ENCODE peak calls at places on chromosomes 11 and 22, in ten cellular contexts. One of them, this sample, is unnamed.

GRCh38 chr11:66823700-66824099 is 19.5 kb upstream of the RCE1 start:
- DNase-seq in IMR-90: no peak
- DNase-seq in heart right ventricle: no peak
- DNase-seq in neural progenitor cell: no peak
- DNase-seq in cardiac muscle cell: no peak
- DNase-seq in stomach: no peak
- DNase-seq in MM.1S: no peak
- DNase-seq in GM23338: no peak
- DNase-seq in lung: no peak
- DNase-seq in naive thymus-derived CD4-positive, alpha-beta T cell: no peak
- DNase-seq in this sample: no peak

GRCh38 chr11:72838691-72839305 is 24.6 kb downstream of the ATG16L2 start:
- DNase-seq in IMR-90: peak; percentile 33
- DNase-seq in stomach: no peak
- DNase-seq in MM.1S: no peak
- DNase-seq in naive thymus-derived CD4-positive, alpha-beta T cell: no peak
- DNase-seq in neural progenitor cell: no peak
- DNase-seq in cardiac muscle cell: no peak
- DNase-seq in heart right ventricle: no peak
- DNase-seq in lung: no peak
- DNase-seq in GM23338: no peak
- DNase-seq in this sample: no peak

GRCh38 chr11:109641549-109641948 is 219.6 kb downstream of the C11orf87 start:
- DNase-seq in naive thymus-derived CD4-positive, alpha-beta T cell: no peak
- DNase-seq in IMR-90: peak; percentile 38
- DNase-seq in neural progenitor cell: peak; percentile 77
- DNase-seq in lung: no peak
- DNase-seq in cardiac muscle cell: peak; percentile 62
- DNase-seq in MM.1S: peak; percentile 12
- DNase-seq in stomach: no peak
- DNase-seq in GM23338: peak; percentile 78
- DNase-seq in heart right ventricle: no peak
- DNase-seq in this sample: peak; percentile 74

GRCh38 chr11:110463153-110463552 is 33.4 kb downstream of the FDX1 start:
- DNase-seq in neural progenitor cell: peak; percentile 69
- DNase-seq in cardiac muscle cell: peak; percentile 82
- DNase-seq in heart right ventricle: peak; percentile 38
- DNase-seq in naive thymus-derived CD4-positive, alpha-beta T cell: no peak
- DNase-seq in MM.1S: no peak
- DNase-seq in GM23338: peak; percentile 71
- DNase-seq in stomach: peak; percentile 49
- DNase-seq in IMR-90: peak; percentile 66
- DNase-seq in lung: peak; percentile 35
- DNase-seq in this sample: peak; percentile 80

GRCh38 chr11:21931436-21932101 is 261.3 kb upstream of the ANO5 start:
- DNase-seq in heart right ventricle: no peak
- DNase-seq in IMR-90: no peak
- DNase-seq in neural progenitor cell: no peak
- DNase-seq in lung: no peak
- DNase-seq in GM23338: no peak
- DNase-seq in naive thymus-derived CD4-positive, alpha-beta T cell: no peak
- DNase-seq in MM.1S: no peak
- DNase-seq in cardiac muscle cell: no peak
- DNase-seq in stomach: no peak
- DNase-seq in this sample: no peak

GRCh38 chr11:124415356-124415923 is 9.2 kb downstream of the OR8B4 start:
- DNase-seq in cardiac muscle cell: peak; percentile 74
- DNase-seq in naive thymus-derived CD4-positive, alpha-beta T cell: no peak
- DNase-seq in IMR-90: peak; percentile 69
- DNase-seq in heart right ventricle: no peak
- DNase-seq in neural progenitor cell: peak; percentile 72
- DNase-seq in GM23338: peak; percentile 65
- DNase-seq in stomach: no peak
- DNase-seq in lung: no peak
- DNase-seq in MM.1S: peak; percentile 55
- DNase-seq in this sample: peak; percentile 45

GRCh38 chr22:44620129-44620840 is 81.7 kb upstream of the PRR5 start:
- DNase-seq in cardiac muscle cell: peak; percentile 82
- DNase-seq in MM.1S: no peak
- DNase-seq in IMR-90: peak; percentile 50
- DNase-seq in lung: peak; percentile 51
- DNase-seq in stomach: peak; percentile 55
- DNase-seq in neural progenitor cell: peak; percentile 97
- DNase-seq in naive thymus-derived CD4-positive, alpha-beta T cell: peak; percentile 68
- DNase-seq in GM23338: peak; percentile 97
- DNase-seq in heart right ventricle: peak; percentile 73
- DNase-seq in this sample: no peak

GRCh38 chr11:35292290-35292689 is 127.1 kb downstream of the SLC1A2 start:
- DNase-seq in MM.1S: no peak
- DNase-seq in GM23338: peak; percentile 12
- DNase-seq in neural progenitor cell: peak; percentile 24
- DNase-seq in stomach: no peak
- DNase-seq in IMR-90: no peak
- DNase-seq in naive thymus-derived CD4-positive, alpha-beta T cell: no peak
- DNase-seq in cardiac muscle cell: no peak
- DNase-seq in heart right ventricle: no peak
- DNase-seq in lung: no peak
- DNase-seq in this sample: no peak

GRCh38 chr11:86360775-86361395 is 13.8 kb upstream of the CCDC81 start:
- DNase-seq in cardiac muscle cell: peak; percentile 67
- DNase-seq in naive thymus-derived CD4-positive, alpha-beta T cell: no peak
- DNase-seq in neural progenitor cell: peak; percentile 48
- DNase-seq in lung: no peak
- DNase-seq in MM.1S: no peak
- DNase-seq in GM23338: peak; percentile 70
- DNase-seq in IMR-90: peak; percentile 73
- DNase-seq in heart right ventricle: no peak
- DNase-seq in stomach: no peak
- DNase-seq in this sample: no peak

GRCh38 chr11:61815790-61816735 is 740 bp downstream of the FADS1 start:
- DNase-seq in lung: peak; percentile 70
- DNase-seq in neural progenitor cell: peak; percentile 84
- DNase-seq in MM.1S: peak; percentile 64
- DNase-seq in stomach: peak; percentile 47
- DNase-seq in naive thymus-derived CD4-positive, alpha-beta T cell: peak; percentile 67
- DNase-seq in cardiac muscle cell: peak; percentile 85
- DNase-seq in IMR-90: peak; percentile 60
- DNase-seq in heart right ventricle: peak; percentile 73
- DNase-seq in GM23338: peak; percentile 88
- DNase-seq in this sample: peak; percentile 77

GRCh38 chr11:35781342-35782171 is 119.0 kb downstream of the TRIM44 start:
- DNase-seq in neural progenitor cell: peak; percentile 24
- DNase-seq in lung: no peak
- DNase-seq in stomach: no peak
- DNase-seq in cardiac muscle cell: peak; percentile 52
- DNase-seq in GM23338: no peak
- DNase-seq in IMR-90: peak; percentile 89
- DNase-seq in MM.1S: no peak
- DNase-seq in naive thymus-derived CD4-positive, alpha-beta T cell: no peak
- DNase-seq in heart right ventricle: no peak
- DNase-seq in this sample: no peak

GRCh38 chr11:70381872-70382842 is 16.2 kb upstream of the CTTN start:
- DNase-seq in naive thymus-derived CD4-positive, alpha-beta T cell: no peak
- DNase-seq in neural progenitor cell: no peak
- DNase-seq in lung: no peak
- DNase-seq in IMR-90: peak; percentile 95
- DNase-seq in stomach: no peak
- DNase-seq in cardiac muscle cell: peak; percentile 21
- DNase-seq in heart right ventricle: no peak
- DNase-seq in MM.1S: no peak
- DNase-seq in GM23338: peak; percentile 49
- DNase-seq in this sample: no peak

GRCh38 chr22:29167032-29167911 is 38.4 kb upstream of the EMID1 start:
- DNase-seq in MM.1S: peak; percentile 85
- DNase-seq in naive thymus-derived CD4-positive, alpha-beta T cell: peak; percentile 70
- DNase-seq in heart right ventricle: no peak
- DNase-seq in IMR-90: no peak
- DNase-seq in lung: no peak
- DNase-seq in GM23338: no peak
- DNase-seq in neural progenitor cell: no peak
- DNase-seq in cardiac muscle cell: no peak
- DNase-seq in stomach: no peak
- DNase-seq in this sample: peak; percentile 96

GRCh38 chr11:8832571-8833260 is 78.3 kb upstream of the AKIP1 start:
- DNase-seq in naive thymus-derived CD4-positive, alpha-beta T cell: no peak
- DNase-seq in GM23338: peak; percentile 34
- DNase-seq in cardiac muscle cell: peak; percentile 70
- DNase-seq in lung: peak; percentile 69
- DNase-seq in heart right ventricle: no peak
- DNase-seq in stomach: peak; percentile 35
- DNase-seq in MM.1S: peak; percentile 38
- DNase-seq in neural progenitor cell: no peak
- DNase-seq in IMR-90: peak; percentile 83
- DNase-seq in this sample: no peak

GRCh38 chr22:48141301-48141700 is 1378.9 kb downstream of the TBC1D22A start:
- DNase-seq in neural progenitor cell: no peak
- DNase-seq in GM23338: no peak
- DNase-seq in IMR-90: no peak
- DNase-seq in cardiac muscle cell: no peak
- DNase-seq in MM.1S: no peak
- DNase-seq in naive thymus-derived CD4-positive, alpha-beta T cell: no peak
- DNase-seq in lung: no peak
- DNase-seq in heart right ventricle: no peak
- DNase-seq in stomach: no peak
- DNase-seq in this sample: no peak

GRCh38 chr11:67053896-67054850 is 2.5 kb upstream of the RHOD start:
- DNase-seq in MM.1S: peak; percentile 43
- DNase-seq in IMR-90: peak; percentile 91
- DNase-seq in GM23338: peak; percentile 90
- DNase-seq in lung: peak; percentile 51
- DNase-seq in heart right ventricle: peak; percentile 47
- DNase-seq in naive thymus-derived CD4-positive, alpha-beta T cell: peak; percentile 35
- DNase-seq in cardiac muscle cell: peak; percentile 79
- DNase-seq in neural progenitor cell: peak; percentile 79
- DNase-seq in stomach: peak; percentile 63
- DNase-seq in this sample: peak; percentile 82

GRCh38 chr11:15523576-15523975 is 408.9 kb downstream of the INSC start:
- DNase-seq in IMR-90: no peak
- DNase-seq in GM23338: no peak
- DNase-seq in naive thymus-derived CD4-positive, alpha-beta T cell: no peak
- DNase-seq in MM.1S: no peak
- DNase-seq in neural progenitor cell: no peak
- DNase-seq in lung: no peak
- DNase-seq in stomach: no peak
- DNase-seq in cardiac muscle cell: no peak
- DNase-seq in heart right ventricle: no peak
- DNase-seq in this sample: no peak

GRCh38 chr11:72812604-72812967 is 1.6 kb upstream of the ATG16L2 start:
- DNase-seq in heart right ventricle: no peak
- DNase-seq in IMR-90: no peak
- DNase-seq in lung: no peak
- DNase-seq in neural progenitor cell: no peak
- DNase-seq in GM23338: no peak
- DNase-seq in cardiac muscle cell: no peak
- DNase-seq in naive thymus-derived CD4-positive, alpha-beta T cell: no peak
- DNase-seq in stomach: no peak
- DNase-seq in MM.1S: no peak
- DNase-seq in this sample: no peak

GRCh38 chr22:30333707-30334087 is 7.0 kb upstream of the TBC1D10A start:
- DNase-seq in naive thymus-derived CD4-positive, alpha-beta T cell: no peak
- DNase-seq in GM23338: no peak
- DNase-seq in heart right ventricle: no peak
- DNase-seq in IMR-90: no peak
- DNase-seq in lung: no peak
- DNase-seq in stomach: no peak
- DNase-seq in neural progenitor cell: no peak
- DNase-seq in cardiac muscle cell: no peak
- DNase-seq in MM.1S: no peak
- DNase-seq in this sample: no peak

DNA sequence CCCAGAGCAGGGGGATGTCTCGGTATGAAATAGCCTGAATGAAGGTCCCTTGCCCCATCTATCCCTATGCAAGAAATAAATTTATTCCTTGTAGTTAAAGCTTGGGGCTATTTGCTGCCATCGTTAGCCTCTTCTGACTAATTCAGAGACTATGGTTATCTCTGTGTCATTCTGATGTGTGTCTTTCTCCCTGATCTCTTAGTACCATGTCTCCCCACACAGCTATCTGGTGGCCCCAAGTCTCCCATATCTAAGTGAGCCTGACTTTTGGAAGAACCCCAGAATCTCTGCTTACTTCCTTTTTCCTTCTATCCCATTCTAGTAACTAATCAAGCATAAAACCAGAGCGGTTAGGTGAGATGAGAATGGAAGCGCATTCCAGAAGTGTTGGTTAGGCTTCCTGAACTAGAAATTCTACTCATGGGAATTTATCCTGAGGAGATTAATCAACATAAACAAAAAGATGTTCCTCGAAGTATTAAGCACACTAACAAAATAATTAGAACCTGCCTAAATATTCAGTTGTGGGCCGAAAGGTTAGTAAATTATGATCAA is 71.4 kb upstream of the BMAL1 start:
- DNase-seq in stomach: no peak
- DNase-seq in neural progenitor cell: no peak
- DNase-seq in naive thymus-derived CD4-positive, alpha-beta T cell: no peak
- DNase-seq in IMR-90: no peak
- DNase-seq in MM.1S: no peak
- DNase-seq in lung: no peak
- DNase-seq in cardiac muscle cell: no peak
- DNase-seq in GM23338: no peak
- DNase-seq in heart right ventricle: no peak
- DNase-seq in this sample: no peak
- H3K27ac ChIP-seq in stomach: no peak overlapping the region
- H3K27ac ChIP-seq in neural progenitor cell: no peak overlapping the region
- H3K27ac ChIP-seq in naive thymus-derived CD4-positive, alpha-beta T cell: no peak overlapping the region
- H3K27ac ChIP-seq in IMR-90: no peak overlapping the region
- H3K27ac ChIP-seq in MM.1S: no peak overlapping the region
- H3K27ac ChIP-seq in lung: no peak overlapping the region
- H3K27ac ChIP-seq in cardiac muscle cell: no peak overlapping the region
- H3K27ac ChIP-seq in GM23338: no peak overlapping the region
- H3K27ac ChIP-seq in heart right ventricle: no peak overlapping the region
- H3K27ac ChIP-seq in this sample: no peak overlapping the region

GRCh38 chr11:57974132-57974531 is 49.5 kb upstream of the OR9Q1 start:
- DNase-seq in neural progenitor cell: no peak
- DNase-seq in lung: no peak
- DNase-seq in heart right ventricle: no peak
- DNase-seq in GM23338: no peak
- DNase-seq in IMR-90: no peak
- DNase-seq in stomach: no peak
- DNase-seq in MM.1S: no peak
- DNase-seq in cardiac muscle cell: no peak
- DNase-seq in naive thymus-derived CD4-positive, alpha-beta T cell: no peak
- DNase-seq in this sample: no peak
- H3K27ac ChIP-seq in neural progenitor cell: no peak overlapping the region
- H3K27ac ChIP-seq in lung: no peak overlapping the region
- H3K27ac ChIP-seq in heart right ventricle: no peak overlapping the region
- H3K27ac ChIP-seq in GM23338: no peak overlapping the region
- H3K27ac ChIP-seq in IMR-90: no peak overlapping the region
- H3K27ac ChIP-seq in stomach: no peak overlapping the region
- H3K27ac ChIP-seq in MM.1S: no peak overlapping the region
- H3K27ac ChIP-seq in cardiac muscle cell: no peak overlapping the region
- H3K27ac ChIP-seq in naive thymus-derived CD4-positive, alpha-beta T cell: no peak overlapping the region
- H3K27ac ChIP-seq in this sample: no peak overlapping the region

GRCh38 chr11:75585271-75585670 is 23.2 kb downstream of the SERPINH1 start:
- DNase-seq in cardiac muscle cell: no peak
- DNase-seq in heart right ventricle: no peak
- DNase-seq in stomach: no peak
- DNase-seq in naive thymus-derived CD4-positive, alpha-beta T cell: no peak
- DNase-seq in IMR-90: no peak
- DNase-seq in MM.1S: no peak
- DNase-seq in GM23338: no peak
- DNase-seq in lung: no peak
- DNase-seq in neural progenitor cell: no peak
- DNase-seq in this sample: no peak
- H3K27ac ChIP-seq in cardiac muscle cell: peak overlapping the region; percentile 83
- H3K27ac ChIP-seq in heart right ventricle: peak overlapping the region; percentile 98
- H3K27ac ChIP-seq in stomach: no peak overlapping the region
- H3K27ac ChIP-seq in naive thymus-derived CD4-positive, alpha-beta T cell: no peak overlapping the region
- H3K27ac ChIP-seq in IMR-90: no peak overlapping the region
- H3K27ac ChIP-seq in MM.1S: no peak overlapping the region
- H3K27ac ChIP-seq in GM23338: no peak overlapping the region
- H3K27ac ChIP-seq in lung: peak overlapping the region; percentile 21
- H3K27ac ChIP-seq in neural progenitor cell: no peak overlapping the region
- H3K27ac ChIP-seq in this sample: no peak overlapping the region

GRCh38 chr11:121435796-121436511 is 16.2 kb upstream of the SORL1 start:
- DNase-seq in naive thymus-derived CD4-positive, alpha-beta T cell: no peak
- DNase-seq in neural progenitor cell: peak; percentile 70
- DNase-seq in stomach: no peak
- DNase-seq in IMR-90: no peak
- DNase-seq in heart right ventricle: no peak
- DNase-seq in lung: no peak
- DNase-seq in cardiac muscle cell: no peak
- DNase-seq in MM.1S: no peak
- DNase-seq in GM23338: no peak
- DNase-seq in this sample: peak; percentile 65
- H3K27ac ChIP-seq in naive thymus-derived CD4-positive, alpha-beta T cell: no peak overlapping the region
- H3K27ac ChIP-seq in neural progenitor cell: no peak overlapping the region
- H3K27ac ChIP-seq in stomach: peak overlapping the region; percentile 50
- H3K27ac ChIP-seq in IMR-90: no peak overlapping the region
- H3K27ac ChIP-seq in heart right ventricle: peak overlapping the region; percentile 64
- H3K27ac ChIP-seq in lung: peak overlapping the region; percentile 15
- H3K27ac ChIP-seq in cardiac muscle cell: no peak overlapping the region
- H3K27ac ChIP-seq in MM.1S: no peak overlapping the region
- H3K27ac ChIP-seq in GM23338: no peak overlapping the region
- H3K27ac ChIP-seq in this sample: peak overlapping the region; percentile 100

This sample was measured in Karpas-422.